ENCODE peak calls at places on chromosomes 3 and 15, in ten cellular contexts. One of them, this sample, is unnamed.

GRCh38 chr3:99902091-99902490 is 84.4 kb downstream of the CMSS1 start:
- DNase-seq in progenitor cell of endocrine pancreas: no peak
- DNase-seq in AG04450: no peak
- DNase-seq in stimulated activated CD4-positive, alpha-beta T cell treated with anti-CD3 and anti-CD28 coated beads, Interleukin-1b, Interleukin-23, amount 100 ng/mL, for 24 hours: no peak
- DNase-seq in NCI-H1436 treated with DMSO at 0.1 percent for 48 hours: no peak
- DNase-seq in NCI-H524 treated with DMSO at 0.1 percent for 48 hours: no peak
- DNase-seq in H9: no peak
- DNase-seq in iPS DF 19.7: no peak
- DNase-seq in amygdala: no peak
- DNase-seq in activated CD8-positive, alpha-beta memory T cell treated with anti-CD3 and anti-CD28 coated beads, Interleukin-2, amount 50 U/mL, for 48 hours: no peak
- DNase-seq in this sample: no peak

GRCh38 chr3:23607184-23607847 is 198.4 kb upstream of the UBE2E1 start:
- DNase-seq in H9: no peak
- DNase-seq in NCI-H1436 treated with DMSO at 0.1 percent for 48 hours: no peak
- DNase-seq in NCI-H524 treated with DMSO at 0.1 percent for 48 hours: no peak
- DNase-seq in stimulated activated CD4-positive, alpha-beta T cell treated with anti-CD3 and anti-CD28 coated beads, Interleukin-1b, Interleukin-23, amount 100 ng/mL, for 24 hours: no peak
- DNase-seq in amygdala: no peak
- DNase-seq in AG04450: no peak
- DNase-seq in progenitor cell of endocrine pancreas: no peak
- DNase-seq in iPS DF 19.7: no peak
- DNase-seq in activated CD8-positive, alpha-beta memory T cell treated with anti-CD3 and anti-CD28 coated beads, Interleukin-2, amount 50 U/mL, for 48 hours: no peak
- DNase-seq in this sample: no peak

GRCh38 chr15:67685008-67685599 is 140.2 kb upstream of the SKOR1 start:
- DNase-seq in stimulated activated CD4-positive, alpha-beta T cell treated with anti-CD3 and anti-CD28 coated beads, Interleukin-1b, Interleukin-23, amount 100 ng/mL, for 24 hours: no peak
- DNase-seq in progenitor cell of endocrine pancreas: no peak
- DNase-seq in NCI-H1436 treated with DMSO at 0.1 percent for 48 hours: no peak
- DNase-seq in iPS DF 19.7: peak
- DNase-seq in AG04450: no peak
- DNase-seq in activated CD8-positive, alpha-beta memory T cell treated with anti-CD3 and anti-CD28 coated beads, Interleukin-2, amount 50 U/mL, for 48 hours: no peak
- DNase-seq in H9: no peak
- DNase-seq in NCI-H524 treated with DMSO at 0.1 percent for 48 hours: no peak
- DNase-seq in amygdala: no peak
- DNase-seq in this sample: peak

GRCh38 chr15:36737430-36737891 is 158.0 kb downstream of the CDIN1 start:
- DNase-seq in amygdala: no peak
- DNase-seq in H9: no peak
- DNase-seq in activated CD8-positive, alpha-beta memory T cell treated with anti-CD3 and anti-CD28 coated beads, Interleukin-2, amount 50 U/mL, for 48 hours: no peak
- DNase-seq in stimulated activated CD4-positive, alpha-beta T cell treated with anti-CD3 and anti-CD28 coated beads, Interleukin-1b, Interleukin-23, amount 100 ng/mL, for 24 hours: no peak
- DNase-seq in AG04450: peak
- DNase-seq in progenitor cell of endocrine pancreas: no peak
- DNase-seq in NCI-H524 treated with DMSO at 0.1 percent for 48 hours: no peak
- DNase-seq in NCI-H1436 treated with DMSO at 0.1 percent for 48 hours: no peak
- DNase-seq in iPS DF 19.7: no peak
- DNase-seq in this sample: peak

GRCh38 chr3:119703900-119704531 is 1.2 kb downstream of the CFAP91 start:
- DNase-seq in iPS DF 19.7: no peak
- DNase-seq in H9: no peak
- DNase-seq in AG04450: no peak
- DNase-seq in NCI-H524 treated with DMSO at 0.1 percent for 48 hours: no peak
- DNase-seq in NCI-H1436 treated with DMSO at 0.1 percent for 48 hours: no peak
- DNase-seq in amygdala: no peak
- DNase-seq in activated CD8-positive, alpha-beta memory T cell treated with anti-CD3 and anti-CD28 coated beads, Interleukin-2, amount 50 U/mL, for 48 hours: no peak
- DNase-seq in progenitor cell of endocrine pancreas: no peak
- DNase-seq in stimulated activated CD4-positive, alpha-beta T cell treated with anti-CD3 and anti-CD28 coated beads, Interleukin-1b, Interleukin-23, amount 100 ng/mL, for 24 hours: no peak
- DNase-seq in this sample: no peak

GRCh38 chr3:184156522-184156955 is 1.4 kb downstream of the DVL3 start:
- DNase-seq in iPS DF 19.7: no peak
- DNase-seq in H9: peak
- DNase-seq in AG04450: no peak
- DNase-seq in progenitor cell of endocrine pancreas: peak
- DNase-seq in NCI-H524 treated with DMSO at 0.1 percent for 48 hours: no peak
- DNase-seq in NCI-H1436 treated with DMSO at 0.1 percent for 48 hours: no peak
- DNase-seq in stimulated activated CD4-positive, alpha-beta T cell treated with anti-CD3 and anti-CD28 coated beads, Interleukin-1b, Interleukin-23, amount 100 ng/mL, for 24 hours: no peak
- DNase-seq in amygdala: no peak
- DNase-seq in activated CD8-positive, alpha-beta memory T cell treated with anti-CD3 and anti-CD28 coated beads, Interleukin-2, amount 50 U/mL, for 48 hours: no peak
- DNase-seq in this sample: no peak

GRCh38 chr15:69748700-69749099 is 296.1 kb downstream of the RPLP1 start:
- DNase-seq in AG04450: no peak
- DNase-seq in activated CD8-positive, alpha-beta memory T cell treated with anti-CD3 and anti-CD28 coated beads, Interleukin-2, amount 50 U/mL, for 48 hours: no peak
- DNase-seq in progenitor cell of endocrine pancreas: no peak
- DNase-seq in NCI-H1436 treated with DMSO at 0.1 percent for 48 hours: no peak
- DNase-seq in iPS DF 19.7: no peak
- DNase-seq in stimulated activated CD4-positive, alpha-beta T cell treated with anti-CD3 and anti-CD28 coated beads, Interleukin-1b, Interleukin-23, amount 100 ng/mL, for 24 hours: no peak
- DNase-seq in amygdala: no peak
- DNase-seq in NCI-H524 treated with DMSO at 0.1 percent for 48 hours: no peak
- DNase-seq in H9: no peak
- DNase-seq in this sample: no peak

GRCh38 chr3:185737020-185737419 is 87.8 kb downstream of the IGF2BP2 start:
- DNase-seq in activated CD8-positive, alpha-beta memory T cell treated with anti-CD3 and anti-CD28 coated beads, Interleukin-2, amount 50 U/mL, for 48 hours: no peak
- DNase-seq in NCI-H1436 treated with DMSO at 0.1 percent for 48 hours: no peak
- DNase-seq in H9: no peak
- DNase-seq in stimulated activated CD4-positive, alpha-beta T cell treated with anti-CD3 and anti-CD28 coated beads, Interleukin-1b, Interleukin-23, amount 100 ng/mL, for 24 hours: no peak
- DNase-seq in iPS DF 19.7: no peak
- DNase-seq in amygdala: no peak
- DNase-seq in NCI-H524 treated with DMSO at 0.1 percent for 48 hours: no peak
- DNase-seq in AG04450: peak
- DNase-seq in progenitor cell of endocrine pancreas: no peak
- DNase-seq in this sample: no peak

GRCh38 chr3:173770796-173771573 is 373.4 kb downstream of the NLGN1 start:
- DNase-seq in progenitor cell of endocrine pancreas: no peak
- DNase-seq in H9: no peak
- DNase-seq in stimulated activated CD4-positive, alpha-beta T cell treated with anti-CD3 and anti-CD28 coated beads, Interleukin-1b, Interleukin-23, amount 100 ng/mL, for 24 hours: no peak
- DNase-seq in AG04450: no peak
- DNase-seq in NCI-H1436 treated with DMSO at 0.1 percent for 48 hours: no peak
- DNase-seq in iPS DF 19.7: no peak
- DNase-seq in NCI-H524 treated with DMSO at 0.1 percent for 48 hours: no peak
- DNase-seq in amygdala: no peak
- DNase-seq in activated CD8-positive, alpha-beta memory T cell treated with anti-CD3 and anti-CD28 coated beads, Interleukin-2, amount 50 U/mL, for 48 hours: no peak
- DNase-seq in this sample: no peak

GRCh38 chr3:126538316-126538715 is 14.4 kb downstream of the CHST13 start:
- DNase-seq in iPS DF 19.7: no peak
- DNase-seq in H9: peak
- DNase-seq in NCI-H1436 treated with DMSO at 0.1 percent for 48 hours: no peak
- DNase-seq in activated CD8-positive, alpha-beta memory T cell treated with anti-CD3 and anti-CD28 coated beads, Interleukin-2, amount 50 U/mL, for 48 hours: no peak
- DNase-seq in progenitor cell of endocrine pancreas: no peak
- DNase-seq in NCI-H524 treated with DMSO at 0.1 percent for 48 hours: no peak
- DNase-seq in stimulated activated CD4-positive, alpha-beta T cell treated with anti-CD3 and anti-CD28 coated beads, Interleukin-1b, Interleukin-23, amount 100 ng/mL, for 24 hours: no peak
- DNase-seq in AG04450: no peak
- DNase-seq in amygdala: no peak
- DNase-seq in this sample: no peak

GRCh38 chr3:127820871-127821853 is 1.2 kb downstream of the MGLL start:
- DNase-seq in progenitor cell of endocrine pancreas: no peak
- DNase-seq in NCI-H524 treated with DMSO at 0.1 percent for 48 hours: no peak
- DNase-seq in AG04450: no peak
- DNase-seq in iPS DF 19.7: no peak
- DNase-seq in amygdala: no peak
- DNase-seq in stimulated activated CD4-positive, alpha-beta T cell treated with anti-CD3 and anti-CD28 coated beads, Interleukin-1b, Interleukin-23, amount 100 ng/mL, for 24 hours: no peak
- DNase-seq in activated CD8-positive, alpha-beta memory T cell treated with anti-CD3 and anti-CD28 coated beads, Interleukin-2, amount 50 U/mL, for 48 hours: no peak
- DNase-seq in NCI-H1436 treated with DMSO at 0.1 percent for 48 hours: no peak
- DNase-seq in H9: no peak
- DNase-seq in this sample: peak

GRCh38 chr3:122705379-122705778 is 24.7 kb downstream of the PARP14 start:
- DNase-seq in AG04450: no peak
- DNase-seq in activated CD8-positive, alpha-beta memory T cell treated with anti-CD3 and anti-CD28 coated beads, Interleukin-2, amount 50 U/mL, for 48 hours: no peak
- DNase-seq in H9: no peak
- DNase-seq in NCI-H524 treated with DMSO at 0.1 percent for 48 hours: no peak
- DNase-seq in NCI-H1436 treated with DMSO at 0.1 percent for 48 hours: no peak
- DNase-seq in progenitor cell of endocrine pancreas: no peak
- DNase-seq in stimulated activated CD4-positive, alpha-beta T cell treated with anti-CD3 and anti-CD28 coated beads, Interleukin-1b, Interleukin-23, amount 100 ng/mL, for 24 hours: no peak
- DNase-seq in iPS DF 19.7: no peak
- DNase-seq in amygdala: no peak
- DNase-seq in this sample: no peak

GRCh38 chr15:59294574-59294960 is 78.1 kb downstream of the MYO1E start:
- DNase-seq in NCI-H524 treated with DMSO at 0.1 percent for 48 hours: no peak
- DNase-seq in AG04450: no peak
- DNase-seq in NCI-H1436 treated with DMSO at 0.1 percent for 48 hours: no peak
- DNase-seq in progenitor cell of endocrine pancreas: no peak
- DNase-seq in stimulated activated CD4-positive, alpha-beta T cell treated with anti-CD3 and anti-CD28 coated beads, Interleukin-1b, Interleukin-23, amount 100 ng/mL, for 24 hours: no peak
- DNase-seq in H9: no peak
- DNase-seq in activated CD8-positive, alpha-beta memory T cell treated with anti-CD3 and anti-CD28 coated beads, Interleukin-2, amount 50 U/mL, for 48 hours: no peak
- DNase-seq in iPS DF 19.7: no peak
- DNase-seq in amygdala: no peak
- DNase-seq in this sample: no peak

GRCh38 chr3:14549256-14549931 is 9.3 kb upstream of the GRIP2 start:
- DNase-seq in NCI-H1436 treated with DMSO at 0.1 percent for 48 hours: no peak
- DNase-seq in AG04450: no peak
- DNase-seq in NCI-H524 treated with DMSO at 0.1 percent for 48 hours: no peak
- DNase-seq in amygdala: no peak
- DNase-seq in activated CD8-positive, alpha-beta memory T cell treated with anti-CD3 and anti-CD28 coated beads, Interleukin-2, amount 50 U/mL, for 48 hours: no peak
- DNase-seq in progenitor cell of endocrine pancreas: no peak
- DNase-seq in H9: no peak
- DNase-seq in iPS DF 19.7: no peak
- DNase-seq in stimulated activated CD4-positive, alpha-beta T cell treated with anti-CD3 and anti-CD28 coated beads, Interleukin-1b, Interleukin-23, amount 100 ng/mL, for 24 hours: no peak
- DNase-seq in this sample: no peak

GRCh38 chr3:9862391-9863235 is 17.4 kb downstream of the CIDEC start:
- DNase-seq in iPS DF 19.7: no peak
- DNase-seq in amygdala: no peak
- DNase-seq in activated CD8-positive, alpha-beta memory T cell treated with anti-CD3 and anti-CD28 coated beads, Interleukin-2, amount 50 U/mL, for 48 hours: peak
- DNase-seq in NCI-H524 treated with DMSO at 0.1 percent for 48 hours: no peak
- DNase-seq in AG04450: no peak
- DNase-seq in stimulated activated CD4-positive, alpha-beta T cell treated with anti-CD3 and anti-CD28 coated beads, Interleukin-1b, Interleukin-23, amount 100 ng/mL, for 24 hours: no peak
- DNase-seq in progenitor cell of endocrine pancreas: peak
- DNase-seq in H9: peak
- DNase-seq in NCI-H1436 treated with DMSO at 0.1 percent for 48 hours: no peak
- DNase-seq in this sample: no peak

GRCh38 chr3:18044191-18044590 is 301.8 kb upstream of the TBC1D5 start:
- DNase-seq in stimulated activated CD4-positive, alpha-beta T cell treated with anti-CD3 and anti-CD28 coated beads, Interleukin-1b, Interleukin-23, amount 100 ng/mL, for 24 hours: no peak
- DNase-seq in progenitor cell of endocrine pancreas: no peak
- DNase-seq in activated CD8-positive, alpha-beta memory T cell treated with anti-CD3 and anti-CD28 coated beads, Interleukin-2, amount 50 U/mL, for 48 hours: no peak
- DNase-seq in NCI-H1436 treated with DMSO at 0.1 percent for 48 hours: no peak
- DNase-seq in iPS DF 19.7: no peak
- DNase-seq in amygdala: no peak
- DNase-seq in AG04450: no peak
- DNase-seq in H9: no peak
- DNase-seq in NCI-H524 treated with DMSO at 0.1 percent for 48 hours: no peak
- DNase-seq in this sample: no peak

GRCh38 chr3:143236226-143236964 is 116.8 kb downstream of the CHST2 start:
- DNase-seq in activated CD8-positive, alpha-beta memory T cell treated with anti-CD3 and anti-CD28 coated beads, Interleukin-2, amount 50 U/mL, for 48 hours: no peak
- DNase-seq in stimulated activated CD4-positive, alpha-beta T cell treated with anti-CD3 and anti-CD28 coated beads, Interleukin-1b, Interleukin-23, amount 100 ng/mL, for 24 hours: no peak
- DNase-seq in progenitor cell of endocrine pancreas: no peak
- DNase-seq in NCI-H524 treated with DMSO at 0.1 percent for 48 hours: no peak
- DNase-seq in iPS DF 19.7: no peak
- DNase-seq in AG04450: no peak
- DNase-seq in amygdala: no peak
- DNase-seq in NCI-H1436 treated with DMSO at 0.1 percent for 48 hours: no peak
- DNase-seq in H9: no peak
- DNase-seq in this sample: no peak

GRCh38 chr3:108835101-108835500 is 12.5 kb downstream of the TRAT1 start:
- DNase-seq in amygdala: no peak
- DNase-seq in stimulated activated CD4-positive, alpha-beta T cell treated with anti-CD3 and anti-CD28 coated beads, Interleukin-1b, Interleukin-23, amount 100 ng/mL, for 24 hours: no peak
- DNase-seq in activated CD8-positive, alpha-beta memory T cell treated with anti-CD3 and anti-CD28 coated beads, Interleukin-2, amount 50 U/mL, for 48 hours: no peak
- DNase-seq in AG04450: no peak
- DNase-seq in progenitor cell of endocrine pancreas: no peak
- DNase-seq in H9: no peak
- DNase-seq in iPS DF 19.7: no peak
- DNase-seq in NCI-H524 treated with DMSO at 0.1 percent for 48 hours: no peak
- DNase-seq in NCI-H1436 treated with DMSO at 0.1 percent for 48 hours: no peak
- DNase-seq in this sample: no peak

GRCh38 chr3:108124337-108125150 is 33.7 kb upstream of the CD47 start:
- DNase-seq in stimulated activated CD4-positive, alpha-beta T cell treated with anti-CD3 and anti-CD28 coated beads, Interleukin-1b, Interleukin-23, amount 100 ng/mL, for 24 hours: peak
- DNase-seq in AG04450: no peak
- DNase-seq in activated CD8-positive, alpha-beta memory T cell treated with anti-CD3 and anti-CD28 coated beads, Interleukin-2, amount 50 U/mL, for 48 hours: peak
- DNase-seq in iPS DF 19.7: no peak
- DNase-seq in H9: no peak
- DNase-seq in NCI-H524 treated with DMSO at 0.1 percent for 48 hours: no peak
- DNase-seq in NCI-H1436 treated with DMSO at 0.1 percent for 48 hours: peak
- DNase-seq in amygdala: no peak
- DNase-seq in progenitor cell of endocrine pancreas: no peak
- DNase-seq in this sample: no peak

GRCh38 chr3:123365450-123366143 is 83.3 kb downstream of the ADCY5 start:
- DNase-seq in stimulated activated CD4-positive, alpha-beta T cell treated with anti-CD3 and anti-CD28 coated beads, Interleukin-1b, Interleukin-23, amount 100 ng/mL, for 24 hours: no peak
- DNase-seq in NCI-H1436 treated with DMSO at 0.1 percent for 48 hours: no peak
- DNase-seq in progenitor cell of endocrine pancreas: peak
- DNase-seq in amygdala: no peak
- DNase-seq in AG04450: no peak
- DNase-seq in activated CD8-positive, alpha-beta memory T cell treated with anti-CD3 and anti-CD28 coated beads, Interleukin-2, amount 50 U/mL, for 48 hours: no peak
- DNase-seq in H9: peak
- DNase-seq in NCI-H524 treated with DMSO at 0.1 percent for 48 hours: peak
- DNase-seq in iPS DF 19.7: no peak
- DNase-seq in this sample: no peak

GRCh38 chr3:48247401-48247807 is 6.5 kb downstream of the ZNF589 start:
- DNase-seq in amygdala: no peak
- DNase-seq in activated CD8-positive, alpha-beta memory T cell treated with anti-CD3 and anti-CD28 coated beads, Interleukin-2, amount 50 U/mL, for 48 hours: no peak
- DNase-seq in H9: no peak
- DNase-seq in iPS DF 19.7: no peak
- DNase-seq in NCI-H524 treated with DMSO at 0.1 percent for 48 hours: no peak
- DNase-seq in stimulated activated CD4-positive, alpha-beta T cell treated with anti-CD3 and anti-CD28 coated beads, Interleukin-1b, Interleukin-23, amount 100 ng/mL, for 24 hours: no peak
- DNase-seq in progenitor cell of endocrine pancreas: no peak
- DNase-seq in NCI-H1436 treated with DMSO at 0.1 percent for 48 hours: no peak
- DNase-seq in AG04450: no peak
- DNase-seq in this sample: peak

GRCh38 chr15:29978411-29979382 is 104.1 kb upstream of the GOLGA8J start:
- DNase-seq in H9: no peak
- DNase-seq in NCI-H524 treated with DMSO at 0.1 percent for 48 hours: no peak
- DNase-seq in amygdala: no peak
- DNase-seq in AG04450: no peak
- DNase-seq in iPS DF 19.7: no peak
- DNase-seq in progenitor cell of endocrine pancreas: no peak
- DNase-seq in stimulated activated CD4-positive, alpha-beta T cell treated with anti-CD3 and anti-CD28 coated beads, Interleukin-1b, Interleukin-23, amount 100 ng/mL, for 24 hours: no peak
- DNase-seq in activated CD8-positive, alpha-beta memory T cell treated with anti-CD3 and anti-CD28 coated beads, Interleukin-2, amount 50 U/mL, for 48 hours: no peak
- DNase-seq in NCI-H1436 treated with DMSO at 0.1 percent for 48 hours: no peak
- DNase-seq in this sample: no peak

GRCh38 chr3:65939841-65940246 is 98.9 kb downstream of the MAGI1 start:
- DNase-seq in amygdala: no peak
- DNase-seq in stimulated activated CD4-positive, alpha-beta T cell treated with anti-CD3 and anti-CD28 coated beads, Interleukin-1b, Interleukin-23, amount 100 ng/mL, for 24 hours: no peak
- DNase-seq in NCI-H524 treated with DMSO at 0.1 percent for 48 hours: no peak
- DNase-seq in NCI-H1436 treated with DMSO at 0.1 percent for 48 hours: no peak
- DNase-seq in activated CD8-positive, alpha-beta memory T cell treated with anti-CD3 and anti-CD28 coated beads, Interleukin-2, amount 50 U/mL, for 48 hours: no peak
- DNase-seq in H9: no peak
- DNase-seq in AG04450: no peak
- DNase-seq in progenitor cell of endocrine pancreas: no peak
- DNase-seq in iPS DF 19.7: no peak
- DNase-seq in this sample: no peak

GRCh38 chr3:76841750-76842149 is 198.1 kb upstream of the ROBO2 start:
- DNase-seq in NCI-H1436 treated with DMSO at 0.1 percent for 48 hours: no peak
- DNase-seq in iPS DF 19.7: no peak
- DNase-seq in amygdala: no peak
- DNase-seq in NCI-H524 treated with DMSO at 0.1 percent for 48 hours: no peak
- DNase-seq in progenitor cell of endocrine pancreas: no peak
- DNase-seq in activated CD8-positive, alpha-beta memory T cell treated with anti-CD3 and anti-CD28 coated beads, Interleukin-2, amount 50 U/mL, for 48 hours: no peak
- DNase-seq in AG04450: peak
- DNase-seq in H9: no peak
- DNase-seq in stimulated activated CD4-positive, alpha-beta T cell treated with anti-CD3 and anti-CD28 coated beads, Interleukin-1b, Interleukin-23, amount 100 ng/mL, for 24 hours: no peak
- DNase-seq in this sample: no peak